ENCODE peak calls at places on chromosomes 13 and 19, in six cellular contexts. M, Z, K, E, B and I are unnamed samples. For H3K4me1, the result is how much of the 10 kb centered on the place peaks cover.

GRCh38 chr13:110815471-110816204 is 99.2 kb downstream of the ANKRD10 start:
- DNase-seq in Z (no peak), K (no peak), M (no peak), E (no peak), B (no peak), I (no peak)

GRCh38 chr13:73767747-73768315 is 366.4 kb downstream of the KLF12 start:
- DNase-seq in M (no peak), K (no peak), Z (no peak), B (no peak), E (no peak), I (no peak)

GRCh38 chr13:102798653-102799543 is at the start of the genes BIVM and POGLUT2:
- DNase-seq in Z (peak), E (peak), M (peak), B (peak), K (peak), I (peak)

GRCh38 chr19:806815-807421 is 9.7 kb downstream of the PTBP1 start:
- DNase-seq in K (no peak), B (no peak), Z (no peak), E (no peak), M (no peak), I (no peak)

GRCh38 chr19:21439372-21439771 is 42.4 kb downstream of the ZNF493 start:
- DNase-seq in B (peak), Z (no peak), M (no peak), K (no peak), E (no peak), I (no peak)

GRCh38 chr19:610801-611505 is 21.3 kb downstream of the HCN2 start:
- DNase-seq in M (no peak), K (no peak), B (no peak), Z (no peak), E (no peak), I (no peak)

GRCh38 chr13:81051873-81052272 is 710.9 kb upstream of the SPRY2 start:
- DNase-seq in M (no peak), E (no peak), Z (no peak), B (no peak), K (no peak), I (no peak)

GRCh38 chr19:10315335-10316214 is at the start of gene FDX2:
- DNase-seq in B (peak), M (peak), E (no peak), Z (peak), K (peak), I (peak)

GRCh38 chr13:28544026-28544425 is 49.1 kb upstream of the FLT1 start:
- DNase-seq in Z (no peak), K (no peak), E (no peak), M (no peak), B (no peak), I (no peak)

GRCh38 chr13:77860621-77861020 is 58.0 kb downstream of the EDNRB start:
- DNase-seq in M (no peak), K (no peak), Z (no peak), E (no peak), B (no peak), I (no peak)

GRCh38 chr19:8530061-8530679 is 16.2 kb upstream of the ZNF414 start:
- DNase-seq in K (no peak), E (no peak), B (no peak), M (no peak), Z (no peak), I (no peak)

GRCh38 chr13:113746143-113746525 is 12.9 kb upstream of the TMEM255B start:
- DNase-seq in M (no peak), K (no peak), E (no peak), Z (no peak), B (no peak), I (no peak)

GRCh38 chr13:110583178-110583865 is 21.8 kb upstream of the RAB20 start:
- DNase-seq in Z (no peak), B (no peak), K (no peak), M (no peak), E (no peak), I (no peak)

GRCh38 chr13:44576396-44577235 is 486 bp upstream of the TSC22D1 start:
- DNase-seq in B (peak), K (no peak), M (no peak), E (no peak), Z (peak), I (no peak)

GRCh38 chr19:51726049-51726448 is 2.3 kb upstream of the HAS1 start:
- DNase-seq in M (no peak), E (no peak), Z (no peak), K (no peak), B (no peak), I (no peak)

GRCh38 chr13:24006520-24007248 is 109.4 kb upstream of the C1QTNF9B start:
- DNase-seq in K (no peak), M (no peak), Z (no peak), E (no peak), B (no peak), I (no peak)

GRCh38 chr19:24033308-24033961 is 53.6 kb upstream of the ZNF254 start:
- DNase-seq in M (peak), B (peak), E (peak), Z (peak), K (peak), I (peak)

GRCh38 chr13:77741587-77741972 is 44.1 kb downstream of the SLAIN1 start:
- DNase-seq in Z (no peak), K (no peak), M (no peak), E (no peak), B (no peak), I (no peak)

GRCh38 chr19:7971553-7972520 is 28.4 kb upstream of the TIMM44 start:
- DNase-seq in E (no peak), M (no peak), B (no peak), K (peak), Z (no peak), I (no peak)

GRCh38 chr19:16018801-16019551 is 57.3 kb upstream of the TPM4 start:
- DNase-seq in M (no peak), B (no peak), K (no peak), Z (no peak), E (no peak), I (no peak)

GRCh38 chr13:72062566-72062965 is 195.6 kb upstream of the DACH1 start:
- DNase-seq in M (no peak), K (no peak), B (no peak), E (no peak), Z (no peak), I (no peak)

GRCh38 chr13:110498765-110499164 is 62.8 kb downstream of the RAB20 start:
- DNase-seq in Z (no peak), K (no peak), M (no peak), B (no peak), E (no peak), I (no peak)

GRCh38 chr13:102128216-102128800 is 273.5 kb downstream of the FGF14 start:
- DNase-seq in M (no peak), K (no peak), Z (no peak), B (no peak), E (no peak), I (no peak)

GRCh38 chr13:110044521-110045200 is 258.3 kb upstream of the IRS2 start:
- DNase-seq in M (no peak), Z (no peak), E (no peak), K (no peak), B (no peak), I (no peak)

GRCh38 chr19:16088985-16089846 is 12.9 kb downstream of the TPM4 start:
- DNase-seq in E (no peak), B (peak), Z (no peak), M (no peak), K (no peak), I (no peak)

GRCh38 chr13:94993608-94994007 is 281.3 kb upstream of the SOX21 start:
- DNase-seq in Z (no peak), K (no peak), M (no peak), B (no peak), E (no peak), I (no peak)

GRCh38 chr13:46126552-46127171 is 21.8 kb upstream of the CPB2 start:
- DNase-seq in B (peak), M (no peak), Z (no peak), E (no peak), K (peak), I (no peak)

GRCh38 chr13:82165396-82166174 is 1716.7 kb downstream of the SLITRK1 start:
- DNase-seq in E (no peak), M (no peak), K (no peak), Z (no peak), B (peak), I (no peak)

GRCh38 chr19:34244611-34245299 is 9.6 kb upstream of the GARRE1 start:
- DNase-seq in M (no peak), E (no peak), Z (no peak), B (no peak), K (no peak), I (no peak)

GRCh38 chr19:36141039-36141914 is 1.4 kb downstream of the CAPNS1 start:
- DNase-seq in K (peak), B (peak), E (peak), M (peak), Z (peak), I (peak)

GRCh38 chr19:17855333-17856152 is 4.2 kb upstream of the RPL18A start:
- DNase-seq in K (peak), E (no peak), Z (no peak), B (peak), M (peak), I (peak)

GRCh38 chr13:48303331-48304131 is at the start of gene RB1:
- DNase-seq in K (peak), E (peak), B (peak), M (peak), Z (peak), I (peak)

GRCh38 chr19:37817180-37817911 is 38.0 kb upstream of the ZNF573 start:
- DNase-seq in M (peak), K (peak), Z (peak), E (no peak), B (peak), I (peak)

GRCh38 chr13:111031531-111031961 is 83.6 kb upstream of the ARHGEF7 start:
- DNase-seq in E (no peak), B (no peak), K (no peak), M (no peak), Z (no peak), I (no peak)

GRCh38 chr19:5953034-5953589 is 24.8 kb downstream of the RANBP3 start:
- DNase-seq in Z (no peak), K (no peak), B (no peak), E (no peak), M (no peak), I (no peak)

GRCh38 chr13:73677041-73677589 is 457.1 kb downstream of the KLF12 start:
- DNase-seq in K (no peak), M (no peak), Z (no peak), E (no peak), B (no peak), I (no peak)

DNA sequence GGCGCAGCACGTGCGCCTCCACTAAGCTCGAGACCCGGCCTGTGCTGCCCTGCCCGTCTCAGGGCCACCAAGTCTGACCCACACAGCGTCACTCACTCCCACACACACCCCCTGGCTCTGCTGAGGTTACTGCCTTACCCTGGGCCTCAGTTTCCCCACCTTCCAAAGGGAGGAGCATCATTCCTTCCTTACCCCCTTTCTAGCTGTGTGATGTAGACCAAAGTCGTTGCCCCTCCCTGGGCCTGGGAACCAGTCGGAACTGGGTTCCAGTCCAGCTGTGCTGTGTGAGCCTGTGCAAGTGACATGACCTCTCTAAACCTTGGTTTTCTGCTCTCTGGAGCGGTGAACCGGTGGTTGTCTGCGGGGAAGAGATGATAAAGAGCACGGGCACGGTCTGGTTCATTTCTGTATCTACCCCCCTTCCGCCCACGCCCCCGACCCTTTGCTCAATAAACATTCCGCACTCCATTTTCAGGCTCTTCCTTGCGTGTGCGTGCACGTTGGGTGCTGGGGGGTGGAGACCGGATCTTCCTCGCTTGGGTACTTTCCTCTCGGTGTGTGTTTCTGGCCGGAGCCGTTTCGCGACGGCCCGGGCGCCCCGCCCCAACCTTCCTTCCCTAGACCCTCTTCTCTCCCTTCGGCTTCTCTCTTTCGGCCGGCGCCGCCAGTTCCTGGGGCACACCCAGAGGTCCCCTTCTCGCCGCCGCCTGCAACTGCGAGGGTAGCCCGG is at the start of gene ZNF581:
- DNase-seq in Z (no peak), M (peak), K (peak), B (peak), E (no peak), I (peak)
- H3K4me1 ChIP-seq in Z (half or more), M (under half), K (under half), B (under half), E (half or more), I (under half)

GRCh38 chr19:4051175-4052101 is 15.3 kb downstream of the ZBTB7A start:
- DNase-seq in K (peak), M (no peak), B (no peak), E (no peak), Z (no peak), I (no peak)
- H3K4me3 ChIP-seq in K (peak), M (no peak), B (no peak), E (no peak), Z (no peak), I (no peak)

DNA sequence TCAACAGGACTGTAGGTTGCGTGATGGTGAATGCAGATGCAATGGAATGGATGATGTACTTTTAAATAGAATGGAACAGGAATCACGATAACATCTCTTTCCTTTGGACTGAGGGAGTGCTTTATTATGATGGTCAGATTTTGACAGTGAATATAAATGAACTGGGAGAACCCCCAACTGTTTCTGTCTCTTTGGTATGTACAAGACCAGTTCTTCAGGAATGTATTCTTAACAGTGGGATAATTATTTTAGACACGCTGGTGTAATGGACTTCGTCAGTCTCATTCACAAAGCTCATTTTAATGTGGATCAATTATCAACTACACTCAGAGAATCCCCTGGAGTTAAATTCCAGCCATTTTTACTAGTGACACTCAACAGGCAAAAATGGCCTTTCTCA is 124.8 kb upstream of the NBEA start:
- DNase-seq in B (no peak), E (no peak), K (no peak), Z (no peak), M (no peak), I (no peak)
- H3K4me1 ChIP-seq in B (under half), E (under half), K (under half), Z (under half), M (under half), I (under half)

GRCh38 chr13:106484084-106484754 is 51.2 kb downstream of the EFNB2 start:
- DNase-seq in K (no peak), B (no peak), E (no peak), Z (no peak), M (no peak), I (no peak)
- H3K4me3 ChIP-seq in K (no peak), B (no peak), E (no peak), Z (peak), M (no peak), I (peak)

DNA sequence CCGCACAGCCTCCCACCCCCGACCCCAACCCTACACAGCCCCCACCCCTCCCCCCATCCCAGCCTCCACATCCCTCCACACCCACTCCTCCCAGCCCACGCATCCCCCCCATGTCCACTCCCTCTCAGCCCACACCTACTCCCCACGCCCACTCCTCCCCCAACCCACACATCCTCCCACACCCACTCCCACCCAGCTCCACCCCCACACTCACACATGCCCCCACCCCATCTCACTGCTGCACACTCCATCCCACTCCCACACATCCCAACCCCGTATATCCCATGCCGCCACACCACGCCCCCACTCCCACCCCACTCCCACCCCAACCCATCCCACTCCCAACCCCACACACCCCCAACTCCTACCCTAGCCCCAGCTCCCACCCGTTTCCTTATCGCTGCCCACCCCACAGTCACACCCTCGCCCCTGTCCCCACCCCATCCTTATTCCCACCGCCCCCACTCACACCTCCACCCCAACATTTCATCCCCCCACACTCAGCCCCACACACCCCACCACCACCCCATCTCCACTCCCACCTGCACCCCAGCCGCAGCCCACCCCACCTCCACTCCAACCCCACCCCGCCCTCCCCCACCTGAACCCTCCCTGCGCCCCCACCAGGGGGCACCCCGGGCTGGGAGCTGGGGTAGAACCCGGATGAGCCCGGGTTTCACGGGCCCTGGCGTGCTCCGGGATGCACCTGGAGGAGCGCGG is 809 bp downstream of the TDRD12 start:
- DNase-seq in M (no peak), E (no peak), Z (no peak), K (no peak), B (no peak), I (no peak)
- H3K4me1 ChIP-seq in M (under half), E (under half), Z (under half), K (under half), B (under half), I (under half)

GRCh38 chr19:45070214-45070613 is 6.1 kb downstream of the ZNF296 start:
- DNase-seq in B (no peak), E (no peak), M (no peak), K (no peak), Z (no peak), I (no peak)
- H3K4me3 ChIP-seq in B (no peak), E (no peak), M (no peak), K (no peak), Z (no peak), I (no peak)